ENCODE peak calls at places on chromosomes 12 and 14, in seven cellular contexts. One of them, this sample, is unnamed.

GRCh38 chr12:106284294-106285105 is 18.0 kb upstream of the TCP11L2 start:
- DNase-seq in endothelial cell: no peak
- DNase-seq in Panc1: no peak
- DNase-seq in esophagus squamous epithelium: no peak
- DNase-seq in T-helper 1 cell: no peak
- DNase-seq in GM12865: no peak
- DNase-seq in progenitor cell of endocrine pancreas: no peak
- DNase-seq in this sample: no peak

GRCh38 chr14:69999246-69999645 is 120.0 kb downstream of the SMOC1 start:
- DNase-seq in endothelial cell: no peak
- DNase-seq in Panc1: no peak
- DNase-seq in esophagus squamous epithelium: no peak
- DNase-seq in T-helper 1 cell: no peak
- DNase-seq in GM12865: no peak
- DNase-seq in progenitor cell of endocrine pancreas: no peak
- DNase-seq in this sample: no peak

GRCh38 chr12:75476076-75476475 is 4.5 kb upstream of the GLIPR1 start:
- DNase-seq in endothelial cell: no peak
- DNase-seq in Panc1: no peak
- DNase-seq in esophagus squamous epithelium: no peak
- DNase-seq in T-helper 1 cell: no peak
- DNase-seq in GM12865: no peak
- DNase-seq in progenitor cell of endocrine pancreas: no peak
- DNase-seq in this sample: no peak

GRCh38 chr12:130124605-130125244 is 37.5 kb upstream of the FZD10 start:
- DNase-seq in endothelial cell: no peak
- DNase-seq in Panc1: no peak
- DNase-seq in esophagus squamous epithelium: no peak
- DNase-seq in T-helper 1 cell: no peak
- DNase-seq in GM12865: no peak
- DNase-seq in progenitor cell of endocrine pancreas: no peak
- DNase-seq in this sample: no peak

GRCh38 chr12:96892104-96892503 is 15.0 kb upstream of the NEDD1 start:
- DNase-seq in endothelial cell: no peak
- DNase-seq in Panc1: no peak
- DNase-seq in esophagus squamous epithelium: no peak
- DNase-seq in T-helper 1 cell: no peak
- DNase-seq in GM12865: peak
- DNase-seq in progenitor cell of endocrine pancreas: no peak
- DNase-seq in this sample: no peak

GRCh38 chr12:24724765-24725307 is 224.1 kb downstream of the BCAT1 start:
- DNase-seq in endothelial cell: no peak
- DNase-seq in Panc1: no peak
- DNase-seq in esophagus squamous epithelium: no peak
- DNase-seq in T-helper 1 cell: no peak
- DNase-seq in GM12865: no peak
- DNase-seq in progenitor cell of endocrine pancreas: no peak
- DNase-seq in this sample: no peak

GRCh38 chr12:1456885-1457284 is 137.5 kb downstream of the FBXL14 start:
- DNase-seq in endothelial cell: no peak
- DNase-seq in Panc1: no peak
- DNase-seq in esophagus squamous epithelium: no peak
- DNase-seq in T-helper 1 cell: no peak
- DNase-seq in GM12865: no peak
- DNase-seq in progenitor cell of endocrine pancreas: no peak
- DNase-seq in this sample: no peak

GRCh38 chr14:77272261-77272660 is 1.3 kb upstream of the NGB start:
- DNase-seq in endothelial cell: no peak
- DNase-seq in Panc1: no peak
- DNase-seq in esophagus squamous epithelium: no peak
- DNase-seq in T-helper 1 cell: no peak
- DNase-seq in GM12865: no peak
- DNase-seq in progenitor cell of endocrine pancreas: no peak
- DNase-seq in this sample: no peak

GRCh38 chr14:60680511-60680910 is 31.2 kb upstream of the SIX1 start:
- DNase-seq in endothelial cell: no peak
- DNase-seq in Panc1: no peak
- DNase-seq in esophagus squamous epithelium: no peak
- DNase-seq in T-helper 1 cell: no peak
- DNase-seq in GM12865: no peak
- DNase-seq in progenitor cell of endocrine pancreas: no peak
- DNase-seq in this sample: no peak

GRCh38 chr14:61438036-61438435 is 116.7 kb downstream of the PRKCH start:
- DNase-seq in endothelial cell: no peak
- DNase-seq in Panc1: no peak
- DNase-seq in esophagus squamous epithelium: no peak
- DNase-seq in T-helper 1 cell: no peak
- DNase-seq in GM12865: no peak
- DNase-seq in progenitor cell of endocrine pancreas: no peak
- DNase-seq in this sample: no peak

GRCh38 chr14:100246809-100247428 is 8.0 kb downstream of the YY1 start:
- DNase-seq in endothelial cell: peak
- DNase-seq in Panc1: no peak
- DNase-seq in esophagus squamous epithelium: no peak
- DNase-seq in T-helper 1 cell: no peak
- DNase-seq in GM12865: peak
- DNase-seq in progenitor cell of endocrine pancreas: no peak
- DNase-seq in this sample: no peak

GRCh38 chr12:48779869-48780268 is 9.0 kb downstream of the ADCY6 start:
- DNase-seq in endothelial cell: no peak
- DNase-seq in Panc1: no peak
- DNase-seq in esophagus squamous epithelium: no peak
- DNase-seq in T-helper 1 cell: no peak
- DNase-seq in GM12865: no peak
- DNase-seq in progenitor cell of endocrine pancreas: no peak
- DNase-seq in this sample: no peak

GRCh38 chr12:48924617-48925217 is 575 bp downstream of the FKBP11 start:
- DNase-seq in endothelial cell: peak
- DNase-seq in Panc1: no peak
- DNase-seq in esophagus squamous epithelium: no peak
- DNase-seq in T-helper 1 cell: peak
- DNase-seq in GM12865: peak
- DNase-seq in progenitor cell of endocrine pancreas: peak
- DNase-seq in this sample: peak

GRCh38 chr14:57982802-57983201 is 116.9 kb upstream of the SLC35F4 start:
- DNase-seq in endothelial cell: no peak
- DNase-seq in Panc1: no peak
- DNase-seq in esophagus squamous epithelium: no peak
- DNase-seq in T-helper 1 cell: no peak
- DNase-seq in GM12865: peak
- DNase-seq in progenitor cell of endocrine pancreas: no peak
- DNase-seq in this sample: no peak

GRCh38 chr14:80523518-80524117 is 312.3 kb upstream of the DIO2 start:
- DNase-seq in endothelial cell: no peak
- DNase-seq in Panc1: no peak
- DNase-seq in esophagus squamous epithelium: no peak
- DNase-seq in T-helper 1 cell: no peak
- DNase-seq in GM12865: no peak
- DNase-seq in progenitor cell of endocrine pancreas: no peak
- DNase-seq in this sample: no peak

GRCh38 chr12:70730675-70731180 is 93.5 kb upstream of the PTPRB start:
- DNase-seq in endothelial cell: no peak
- DNase-seq in Panc1: no peak
- DNase-seq in esophagus squamous epithelium: no peak
- DNase-seq in T-helper 1 cell: no peak
- DNase-seq in GM12865: no peak
- DNase-seq in progenitor cell of endocrine pancreas: no peak
- DNase-seq in this sample: no peak

GRCh38 chr12:113099364-113099763 is 36.2 kb downstream of the RASAL1 start:
- DNase-seq in endothelial cell: no peak
- DNase-seq in Panc1: no peak
- DNase-seq in esophagus squamous epithelium: no peak
- DNase-seq in T-helper 1 cell: no peak
- DNase-seq in GM12865: no peak
- DNase-seq in progenitor cell of endocrine pancreas: no peak
- DNase-seq in this sample: no peak

GRCh38 chr12:5200276-5201087 is 156.8 kb downstream of the KCNA5 start:
- DNase-seq in endothelial cell: peak
- DNase-seq in Panc1: peak
- DNase-seq in esophagus squamous epithelium: no peak
- DNase-seq in T-helper 1 cell: no peak
- DNase-seq in GM12865: peak
- DNase-seq in progenitor cell of endocrine pancreas: peak
- DNase-seq in this sample: no peak

GRCh38 chr12:62123721-62124203 is 136.4 kb upstream of the USP15 start:
- DNase-seq in endothelial cell: peak
- DNase-seq in Panc1: peak
- DNase-seq in esophagus squamous epithelium: no peak
- DNase-seq in T-helper 1 cell: no peak
- DNase-seq in GM12865: peak
- DNase-seq in progenitor cell of endocrine pancreas: peak
- DNase-seq in this sample: peak

GRCh38 chr14:50082308-50082742 is 34.0 kb downstream of the VCPKMT start:
- DNase-seq in endothelial cell: no peak
- DNase-seq in Panc1: no peak
- DNase-seq in esophagus squamous epithelium: no peak
- DNase-seq in T-helper 1 cell: no peak
- DNase-seq in GM12865: peak
- DNase-seq in progenitor cell of endocrine pancreas: no peak
- DNase-seq in this sample: peak

GRCh38 chr12:12238605-12239004 is 28.2 kb downstream of the LRP6 start:
- DNase-seq in endothelial cell: no peak
- DNase-seq in Panc1: no peak
- DNase-seq in esophagus squamous epithelium: no peak
- DNase-seq in T-helper 1 cell: no peak
- DNase-seq in GM12865: no peak
- DNase-seq in progenitor cell of endocrine pancreas: no peak
- DNase-seq in this sample: no peak

GRCh38 chr14:94598816-94599655 is 13.2 kb upstream of the SERPINA3 start:
- DNase-seq in endothelial cell: no peak
- DNase-seq in Panc1: no peak
- DNase-seq in esophagus squamous epithelium: no peak
- DNase-seq in T-helper 1 cell: no peak
- DNase-seq in GM12865: no peak
- DNase-seq in progenitor cell of endocrine pancreas: peak
- DNase-seq in this sample: no peak

GRCh38 chr12:127509066-127509778 is 757.7 kb upstream of the TMEM132C start:
- DNase-seq in endothelial cell: no peak
- DNase-seq in Panc1: no peak
- DNase-seq in esophagus squamous epithelium: no peak
- DNase-seq in T-helper 1 cell: no peak
- DNase-seq in GM12865: no peak
- DNase-seq in progenitor cell of endocrine pancreas: no peak
- DNase-seq in this sample: no peak

GRCh38 chr14:66477567-66477966 is 8.6 kb upstream of the CCDC196 start:
- DNase-seq in endothelial cell: no peak
- DNase-seq in Panc1: no peak
- DNase-seq in esophagus squamous epithelium: no peak
- DNase-seq in T-helper 1 cell: no peak
- DNase-seq in GM12865: no peak
- DNase-seq in progenitor cell of endocrine pancreas: no peak
- DNase-seq in this sample: no peak

GRCh38 chr14:106848330-106849121 is 1322.1 kb downstream of the TMEM121 start:
- DNase-seq in endothelial cell: no peak
- DNase-seq in Panc1: no peak
- DNase-seq in esophagus squamous epithelium: no peak
- DNase-seq in T-helper 1 cell: no peak
- DNase-seq in GM12865: peak
- DNase-seq in progenitor cell of endocrine pancreas: no peak
- DNase-seq in this sample: no peak

This sample was measured in activated CD4-positive, alpha-beta memory T cell treated with anti-CD3 and anti-CD28 coated beads, Interleukin-2, amount 10 ng/mL, durations not matched to agents 7 days and 5 days.